ENCODE peak calls at places on chromosome 2, in eight cellular contexts. T is neural crest cell, Z is left lung, I is HFFc6, J is RWPE2, A is HCT116, V is heart right ventricle, M is IMR-90. O is an unnamed sample.

GRCh38 chr2:181680055-181680936 is at the start of gene NEUROD1:
- DNase-seq in T (no peak), Z (no peak), I (no peak), J (no peak), A (no peak), V (no peak), M (no peak), O (no peak)

GRCh38 chr2:49837894-49838293 is 683.6 kb upstream of the FSHR start:
- DNase-seq in T (no peak), Z (no peak), I (no peak), J (no peak), A (no peak), V (no peak), M (no peak), O (no peak)

GRCh38 chr2:239190346-239190745 is 210.5 kb downstream of the HDAC4 start:
- DNase-seq in T (no peak), Z (peak; percentile 22), I (no peak), J (no peak), A (no peak), V (no peak), M (no peak), O (no peak)

GRCh38 chr2:9983413-9984216 is 32.1 kb downstream of the GRHL1 start:
- DNase-seq in T (no peak), Z (no peak), I (peak; percentile 46), J (no peak), A (no peak), V (no peak), M (peak; percentile 62), O (no peak)

GRCh38 chr2:30664761-30665358 is 142.4 kb downstream of the CAPN13 start:
- DNase-seq in T (no peak), Z (no peak), I (peak; percentile 86), J (peak; percentile 90), A (peak; percentile 76), V (no peak), M (peak; percentile 97), O (no peak)

GRCh38 chr2:109238580-109238979 is 109.6 kb downstream of the SH3RF3 start:
- DNase-seq in T (no peak), Z (peak; percentile 85), I (peak; percentile 53), J (peak; percentile 84), A (no peak), V (no peak), M (peak; percentile 95), O (no peak)

GRCh38 chr2:189267925-189268579 is 88.5 kb upstream of the COL5A2 start:
- DNase-seq in T (no peak), Z (no peak), I (peak; percentile 71), J (no peak), A (no peak), V (no peak), M (peak; percentile 81), O (no peak)

GRCh38 chr2:189014426-189015138 is 40.4 kb downstream of the COL3A1 start:
- DNase-seq in T (no peak), Z (no peak), I (peak; percentile 37), J (no peak), A (no peak), V (no peak), M (peak; percentile 76), O (no peak)

GRCh38 chr2:14535156-14535555 is 97.4 kb upstream of the LRATD1 start:
- DNase-seq in T (no peak), Z (no peak), I (no peak), J (peak; percentile 80), A (no peak), V (no peak), M (no peak), O (peak; percentile 40)

GRCh38 chr2:119753041-119753929 is 6.4 kb upstream of the PTPN4 start:
- DNase-seq in T (no peak), Z (no peak), I (peak; percentile 26), J (no peak), A (peak; percentile 41), V (no peak), M (peak; percentile 56), O (no peak)

GRCh38 chr2:111139637-111140317 is 19.1 kb downstream of the BCL2L11 start:
- DNase-seq in T (no peak), Z (no peak), I (no peak), J (no peak), A (no peak), V (no peak), M (peak; percentile 29), O (no peak)

GRCh38 chr2:9285921-9286320 is 79.3 kb downstream of the ASAP2 start:
- DNase-seq in T (no peak), Z (no peak), I (no peak), J (no peak), A (no peak), V (no peak), M (no peak), O (no peak)

GRCh38 chr2:238145851-238146250 is 7.4 kb downstream of the KLHL30 start:
- DNase-seq in T (no peak), Z (no peak), I (no peak), J (no peak), A (peak; percentile 41), V (no peak), M (no peak), O (no peak)

GRCh38 chr2:20635698-20636584 is 15.0 kb downstream of the HS1BP3 start:
- DNase-seq in T (peak; percentile 95), Z (peak; percentile 76), I (peak; percentile 65), J (no peak), A (peak; percentile 21), V (peak; percentile 88), M (peak; percentile 71), O (peak; percentile 94)

GRCh38 chr2:15023231-15023630 is 390.7 kb downstream of the LRATD1 start:
- DNase-seq in T (no peak), Z (no peak), I (no peak), J (no peak), A (no peak), V (no peak), M (peak; percentile 62), O (no peak)

GRCh38 chr2:134576478-134576877 is 142.3 kb downstream of the TMEM163 start:
- DNase-seq in T (no peak), Z (no peak), I (no peak), J (no peak), A (no peak), V (no peak), M (no peak), O (no peak)

GRCh38 chr2:106108351-106108750 is 85.8 kb downstream of the UXS1 start:
- DNase-seq in T (no peak), Z (no peak), I (peak; percentile 25), J (no peak), A (no peak), V (no peak), M (peak; percentile 49), O (no peak)

GRCh38 chr2:29360016-29360784 is 245.0 kb downstream of the CLIP4 start:
- DNase-seq in T (no peak), Z (no peak), I (no peak), J (no peak), A (no peak), V (no peak), M (no peak), O (no peak)

GRCh38 chr2:231353469-231353868 is 42.0 kb upstream of the B3GNT7 start:
- DNase-seq in T (no peak), Z (no peak), I (no peak), J (no peak), A (no peak), V (no peak), M (no peak), O (no peak)

GRCh38 chr2:231357048-231357447 is 38.5 kb upstream of the B3GNT7 start:
- DNase-seq in T (no peak), Z (no peak), I (no peak), J (peak; percentile 51), A (no peak), V (no peak), M (no peak), O (no peak)

GRCh38 chr2:231356474-231356849 is 39.0 kb upstream of the B3GNT7 start:
- DNase-seq in T (no peak), Z (no peak), I (no peak), J (peak; percentile 19), A (no peak), V (no peak), M (peak; percentile 31), O (no peak)

GRCh38 chr2:231357931-231358330 is 37.6 kb upstream of the B3GNT7 start:
- DNase-seq in T (no peak), Z (no peak), I (no peak), J (no peak), A (no peak), V (no peak), M (no peak), O (no peak)

GRCh38 chr2:231355802-231356473 is 39.6 kb upstream of the B3GNT7 start:
- DNase-seq in T (no peak), Z (no peak), I (no peak), J (no peak), A (no peak), V (no peak), M (no peak), O (no peak)
- TF ChIP-seq CTCF in T (no peak), Z (no peak), I (no peak), J (no peak), A (no peak), V (no peak), M (no peak), O (no peak)

GRCh38 chr2:214311031-214311533 is 99.8 kb upstream of the VWC2L start:
- DNase-seq in T (no peak), Z (no peak), I (no peak), J (no peak), A (no peak), V (no peak), M (no peak), O (no peak)
- TF ChIP-seq CTCF in T (no peak), Z (no peak), I (peak; percentile 1), J (no peak), A (peak; percentile 65), V (no peak), M (no peak), O (no peak)

GRCh38 chr2:11123856-11124759 is 31.2 kb upstream of the SLC66A3 start:
- DNase-seq in T (peak; percentile 83), Z (peak; percentile 58), I (peak; percentile 41), J (no peak), A (peak; percentile 62), V (no peak), M (peak; percentile 44), O (peak; percentile 60)
- TF ChIP-seq CTCF in T (peak; percentile 90), Z (peak; percentile 68), I (peak; percentile 93), J (peak; percentile 73), A (peak; percentile 97), V (peak; percentile 58), M (peak; percentile 95), O (peak; percentile 69)

DNA sequence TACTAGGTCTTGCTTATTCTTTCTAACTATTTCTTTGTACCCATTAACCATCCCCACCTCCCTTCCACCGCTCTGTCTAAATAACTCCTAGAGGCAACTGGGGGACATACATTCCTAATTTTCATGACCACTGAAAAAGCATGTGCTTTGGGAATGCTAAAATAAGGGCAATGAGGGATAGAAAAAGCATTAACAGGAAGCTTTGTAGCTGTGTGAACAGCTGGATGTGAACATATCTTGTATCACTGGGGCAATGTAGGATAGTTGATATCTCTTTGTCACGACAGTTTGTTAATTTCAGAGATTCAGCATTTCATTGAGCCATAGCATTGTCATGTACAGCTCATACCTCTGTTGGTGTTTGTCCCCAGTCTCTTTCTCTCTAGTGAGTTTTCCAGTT is 230.4 kb upstream of the NRP2 start:
- DNase-seq in T (no peak), Z (no peak), I (no peak), J (no peak), A (no peak), V (no peak), M (no peak), O (no peak)
- TF ChIP-seq CTCF in T (no peak), Z (no peak), I (no peak), J (no peak), A (no peak), V (no peak), M (no peak), O (no peak)

GRCh38 chr2:39124770-39125075 is 3.9 kb upstream of the SOS1 start:
- DNase-seq in T (no peak), Z (peak; percentile 39), I (no peak), J (no peak), A (no peak), V (peak; percentile 30), M (no peak), O (no peak)
- TF ChIP-seq CTCF in T (no peak), Z (no peak), I (no peak), J (no peak), A (no peak), V (no peak), M (no peak), O (no peak)